ENCODE peak calls at places on chromosomes 12 and 14, in six cellular contexts. V, B, P, H, A and Y are unnamed samples.

GRCh38 chr14:51335521-51335920 is 95.5 kb downstream of the TMX1 start:
- DNase-seq in V (no peak), B (no peak), P (no peak), H (no peak), A (no peak), Y (peak; percentile 79)

GRCh38 chr12:26318661-26319068 is 123.3 kb downstream of the SSPN start:
- DNase-seq in V (no peak), B (no peak), P (no peak), H (peak; percentile 96), A (peak; percentile 74), Y (peak; percentile 65)

GRCh38 chr12:93964936-93965335 is 183.4 kb upstream of the PLXNC1 start:
- DNase-seq in V (no peak), B (no peak), P (no peak), H (no peak), A (no peak), Y (no peak)

GRCh38 chr12:45227668-45228067 is 11.8 kb downstream of the ANO6 start:
- DNase-seq in V (no peak), B (no peak), P (no peak), H (no peak), A (no peak), Y (no peak)

GRCh38 chr12:46743471-46743870 is 82.3 kb downstream of the SLC38A4 start:
- DNase-seq in V (no peak), B (no peak), P (no peak), H (no peak), A (no peak), Y (peak; percentile 59)

GRCh38 chr14:91898256-91898843 is 31.0 kb upstream of the TC2N start:
- DNase-seq in V (no peak), B (no peak), P (no peak), H (no peak), A (no peak), Y (peak; percentile 69)

GRCh38 chr14:103718572-103718971 is 3.0 kb downstream of the ZFYVE21 start:
- DNase-seq in V (no peak), B (no peak), P (no peak), H (no peak), A (no peak), Y (no peak)

GRCh38 chr12:131065279-131065678 is 111.6 kb downstream of the ADGRD1 start:
- DNase-seq in V (no peak), B (no peak), P (no peak), H (no peak), A (no peak), Y (no peak)

GRCh38 chr14:74018029-74018703 is 922 bp downstream of the ENTPD5 start:
- DNase-seq in V (no peak), B (no peak), P (no peak), H (peak; percentile 73), A (peak; percentile 24), Y (peak; percentile 72)

GRCh38 chr14:104186575-104186974 is 48.2 kb downstream of the KIF26A start:
- DNase-seq in V (no peak), B (no peak), P (no peak), H (peak; percentile 5), A (no peak), Y (no peak)

GRCh38 chr14:96072076-96072475 is 32.9 kb downstream of the C14orf132 start:
- DNase-seq in V (no peak), B (no peak), P (no peak), H (no peak), A (no peak), Y (no peak)

GRCh38 chr14:45057881-45058364 is 26.0 kb upstream of the PRPF39 start:
- DNase-seq in V (no peak), B (no peak), P (no peak), H (peak; percentile 13), A (no peak), Y (no peak)

GRCh38 chr12:93852067-93852466 is 174.9 kb downstream of the CRADD start:
- DNase-seq in V (no peak), B (no peak), P (no peak), H (no peak), A (no peak), Y (no peak)

GRCh38 chr12:55607821-55608602 is 28.7 kb upstream of the OR10P1 start:
- DNase-seq in V (no peak), B (no peak), P (no peak), H (no peak), A (no peak), Y (no peak)

GRCh38 chr12:132222096-132222807 is 78.0 kb downstream of the NOC4L start:
- DNase-seq in V (peak; percentile 30), B (no peak), P (no peak), H (peak; percentile 11), A (no peak), Y (peak; percentile 40)

GRCh38 chr12:55996715-55997534 is at the start of gene SUOX:
- DNase-seq in V (peak; percentile 48), B (peak; percentile 87), P (peak; percentile 89), H (peak; percentile 99), A (peak; percentile 88), Y (peak; percentile 97)

GRCh38 chr12:28611115-28611435 is 420.8 kb downstream of the CCDC91 start:
- DNase-seq in V (no peak), B (no peak), P (no peak), H (peak; percentile 95), A (peak; percentile 15), Y (peak; percentile 83)

GRCh38 chr14:22610931-22611330 is 12.8 kb downstream of the ABHD4 start:
- DNase-seq in V (no peak), B (no peak), P (no peak), H (no peak), A (no peak), Y (peak; percentile 69)

GRCh38 chr12:100566887-100567637 is 6.4 kb upstream of the GAS2L3 start:
- DNase-seq in V (no peak), B (no peak), P (no peak), H (peak; percentile 56), A (no peak), Y (peak; percentile 2)

GRCh38 chr14:24269910-24270536 is 1.4 kb downstream of the RABGGTA start:
- DNase-seq in V (no peak), B (no peak), P (no peak), H (no peak), A (no peak), Y (no peak)

GRCh38 chr12:49133014-49133413 is 1.8 kb upstream of the TUBA1B start:
- DNase-seq in V (no peak), B (no peak), P (no peak), H (no peak), A (no peak), Y (no peak)

GRCh38 chr14:85528882-85529585 is 910 bp upstream of the FLRT2 start:
- DNase-seq in V (no peak), B (no peak), P (peak; percentile 69), H (peak; percentile 85), A (no peak), Y (peak; percentile 75)

GRCh38 chr12:24921251-24922038 is 27.5 kb downstream of the BCAT1 start:
- DNase-seq in V (no peak), B (no peak), P (no peak), H (peak; percentile 51), A (no peak), Y (peak; percentile 42)

GRCh38 chr12:6792522-6793201 is 3.3 kb downstream of the CD4 start:
- DNase-seq in V (peak; percentile 46), B (no peak), P (no peak), H (no peak), A (no peak), Y (no peak)

GRCh38 chr14:77623201-77623600 is 6.8 kb upstream of the SPTLC2 start:
- DNase-seq in V (no peak), B (no peak), P (no peak), H (no peak), A (no peak), Y (no peak)

GRCh38 chr14:85531141-85531593 is 1.2 kb downstream of the FLRT2 start:
- DNase-seq in V (peak; percentile 17), B (peak; percentile 27), P (peak; percentile 79), H (peak; percentile 88), A (no peak), Y (peak; percentile 89)

GRCh38 chr12:78970041-78970440 is 105.5 kb downstream of the SYT1 start:
- DNase-seq in V (no peak), B (no peak), P (no peak), H (peak; percentile 15), A (no peak), Y (no peak)

GRCh38 chr12:83462419-83462818 is 775.7 kb downstream of the TMTC2 start:
- DNase-seq in V (no peak), B (no peak), P (peak; percentile 11), H (peak; percentile 12), A (no peak), Y (no peak)

GRCh38 chr14:94373708-94374107 is 14.7 kb downstream of the SERPINA1 start:
- DNase-seq in V (no peak), B (no peak), P (no peak), H (peak; percentile 95), A (peak; percentile 29), Y (peak; percentile 93)

GRCh38 chr12:100830003-100830795 is 35.6 kb downstream of the ANO4 start:
- DNase-seq in V (no peak), B (no peak), P (no peak), H (no peak), A (no peak), Y (no peak)

GRCh38 chr14:61585598-61586538 is 109.4 kb upstream of the HIF1A start:
- DNase-seq in V (no peak), B (no peak), P (no peak), H (peak; percentile 89), A (no peak), Y (peak; percentile 58)

GRCh38 chr12:58811346-58811745 is 109.0 kb downstream of the LRIG3 start:
- DNase-seq in V (no peak), B (no peak), P (no peak), H (no peak), A (no peak), Y (no peak)

GRCh38 chr14:68148276-68148675 is 328.7 kb downstream of the RAD51B start:
- DNase-seq in V (no peak), B (no peak), P (no peak), H (peak; percentile 47), A (no peak), Y (no peak)